ENCODE peak calls at places on chromosome 15, in nine cellular contexts. F, L, V, X, R, O, D, J and K are unnamed samples.

GRCh38 chr15:90893175-90894090 is 9.1 kb downstream of the FES start:
- DNase-seq in F (no peak), L (peak; percentile 70), V (no peak), X (no peak), R (no peak), O (no peak), D (no peak), J (no peak), K (no peak)

GRCh38 chr15:93987068-93987467 is 244.3 kb upstream of the MCTP2 start:
- DNase-seq in F (no peak), L (no peak), V (no peak), X (no peak), R (no peak), O (no peak), D (no peak), J (no peak), K (no peak)

GRCh38 chr15:82894971-82895520 is 57.5 kb downstream of the HOMER2 start:
- DNase-seq in F (no peak), L (no peak), V (no peak), X (no peak), R (peak; percentile 45), O (no peak), D (no peak), J (no peak), K (no peak)

GRCh38 chr15:39591896-39592315 is 11.0 kb downstream of the THBS1 start:
- DNase-seq in F (no peak), L (no peak), V (no peak), X (no peak), R (no peak), O (no peak), D (no peak), J (no peak), K (no peak)

GRCh38 chr15:90419738-90420487 is 31.9 kb downstream of the IQGAP1 start:
- DNase-seq in F (no peak), L (no peak), V (no peak), X (no peak), R (no peak), O (no peak), D (no peak), J (no peak), K (no peak)

GRCh38 chr15:36938131-36938530 is 162.2 kb downstream of the MEIS2 start:
- DNase-seq in F (no peak), L (no peak), V (no peak), X (no peak), R (no peak), O (no peak), D (no peak), J (no peak), K (no peak)

GRCh38 chr15:70061086-70061370 is 36.7 kb downstream of the TLE3 start:
- DNase-seq in F (no peak), L (no peak), V (no peak), X (no peak), R (peak; percentile 53), O (no peak), D (no peak), J (no peak), K (no peak)

GRCh38 chr15:68421798-68422402 is 10.1 kb downstream of the ITGA11 start:
- DNase-seq in F (no peak), L (no peak), V (no peak), X (no peak), R (no peak), O (no peak), D (no peak), J (no peak), K (peak; percentile 87)

GRCh38 chr15:97346221-97346620 is 614.3 kb upstream of the ARRDC4 start:
- DNase-seq in F (no peak), L (no peak), V (no peak), X (no peak), R (no peak), O (no peak), D (no peak), J (no peak), K (no peak)

GRCh38 chr15:71598741-71599140 is 211.6 kb upstream of the NR2E3 start:
- DNase-seq in F (no peak), L (no peak), V (no peak), X (no peak), R (no peak), O (no peak), D (no peak), J (no peak), K (no peak)

GRCh38 chr15:40957041-40957555 is 3.8 kb downstream of the CHAC1 start:
- DNase-seq in F (no peak), L (no peak), V (no peak), X (no peak), R (no peak), O (no peak), D (no peak), J (peak; percentile 11), K (no peak)

GRCh38 chr15:90044916-90045371 is 43.8 kb downstream of the ZNF710 start:
- DNase-seq in F (no peak), L (no peak), V (no peak), X (no peak), R (no peak), O (no peak), D (no peak), J (no peak), K (no peak)

GRCh38 chr15:32844118-32844711 is 126.4 kb downstream of the GREM1 start:
- DNase-seq in F (no peak), L (no peak), V (no peak), X (no peak), R (peak; percentile 28), O (no peak), D (no peak), J (no peak), K (no peak)

GRCh38 chr15:67000896-67001295 is 64.5 kb upstream of the SMAD3 start:
- DNase-seq in F (no peak), L (no peak), V (no peak), X (no peak), R (no peak), O (no peak), D (peak; percentile 78), J (no peak), K (no peak)

GRCh38 chr15:68415501-68416157 is 16.3 kb downstream of the ITGA11 start:
- DNase-seq in F (no peak), L (no peak), V (no peak), X (no peak), R (no peak), O (no peak), D (peak; percentile 91), J (peak; percentile 49), K (peak; percentile 43)

GRCh38 chr15:26702381-26702780 is 70.5 kb downstream of the GABRB3 start:
- DNase-seq in F (no peak), L (no peak), V (no peak), X (no peak), R (no peak), O (no peak), D (no peak), J (no peak), K (no peak)

GRCh38 chr15:53753813-53754212 is 5.7 kb downstream of the WDR72 start:
- DNase-seq in F (no peak), L (no peak), V (no peak), X (no peak), R (no peak), O (no peak), D (no peak), J (no peak), K (no peak)

GRCh38 chr15:39028069-39028468 is 463.5 kb upstream of the RASGRP1 start:
- DNase-seq in F (no peak), L (no peak), V (no peak), X (peak; percentile 12), R (no peak), O (no peak), D (no peak), J (peak; percentile 46), K (no peak)

GRCh38 chr15:74400915-74401757 is 32.6 kb downstream of the SEMA7A start:
- DNase-seq in F (no peak), L (no peak), V (peak; percentile 58), X (no peak), R (no peak), O (no peak), D (no peak), J (no peak), K (no peak)
- H3K4me1 ChIP-seq in F (peaks cover 14% of the 10 kb centered on the region), L (no peaks in the 10 kb centered on the region), V (peaks cover 55% of the 10 kb centered on the region), X (no peaks in the 10 kb centered on the region), R (peaks cover 17% of the 10 kb centered on the region), O (peaks cover 14% of the 10 kb centered on the region), D (no peaks in the 10 kb centered on the region), J (peaks cover 13% of the 10 kb centered on the region), K (no peaks in the 10 kb centered on the region)

DNA sequence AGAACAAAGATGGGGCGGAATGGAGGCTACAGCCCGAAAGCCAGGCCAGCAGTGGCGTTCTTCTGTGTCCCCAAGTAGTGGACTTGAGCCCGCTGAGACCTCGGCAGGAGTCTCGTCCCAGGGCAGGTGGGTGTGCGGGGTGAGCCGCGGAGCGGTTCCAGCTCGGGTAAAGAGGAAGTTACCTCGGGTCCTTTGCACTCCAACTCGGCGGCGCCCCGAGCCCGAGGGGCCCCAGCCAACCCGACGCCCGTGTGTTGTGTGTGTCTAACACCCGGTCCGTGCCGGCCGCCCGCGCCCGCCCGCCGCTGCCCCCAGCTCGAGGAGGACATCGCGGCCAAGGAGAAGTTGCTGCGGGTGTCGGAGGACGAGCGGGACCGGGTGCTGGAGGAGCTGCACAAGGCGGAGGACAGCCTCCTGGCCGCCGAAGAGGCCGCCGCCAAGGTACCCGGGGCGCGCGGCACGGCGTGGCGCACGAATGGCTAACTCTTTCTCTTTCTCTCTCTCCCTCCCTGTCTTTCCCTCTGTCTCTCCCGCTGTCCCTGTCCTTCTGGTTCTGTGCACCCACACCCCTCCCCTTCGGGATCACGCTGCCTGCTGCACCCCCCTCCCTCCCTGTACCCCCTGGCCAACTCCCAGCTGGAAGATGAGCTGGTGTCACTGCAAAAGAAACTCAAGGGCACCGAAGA is 987 bp downstream of the TPM1 start:
- DNase-seq in F (no peak), L (peak; percentile 74), V (no peak), X (no peak), R (no peak), O (peak; percentile 76), D (no peak), J (peak; percentile 62), K (no peak)
- H3K4me3 ChIP-seq in F (peak overlapping the region; percentile 68), L (peak overlapping the region; percentile 99), V (peak overlapping the region; percentile 59), X (peak overlapping the region; percentile 94), R (peak overlapping the region; percentile 96), O (peak overlapping the region; percentile 63), D (peak overlapping the region; percentile 70), J (peak overlapping the region; percentile 83), K (peak overlapping the region; percentile 77)

DNA sequence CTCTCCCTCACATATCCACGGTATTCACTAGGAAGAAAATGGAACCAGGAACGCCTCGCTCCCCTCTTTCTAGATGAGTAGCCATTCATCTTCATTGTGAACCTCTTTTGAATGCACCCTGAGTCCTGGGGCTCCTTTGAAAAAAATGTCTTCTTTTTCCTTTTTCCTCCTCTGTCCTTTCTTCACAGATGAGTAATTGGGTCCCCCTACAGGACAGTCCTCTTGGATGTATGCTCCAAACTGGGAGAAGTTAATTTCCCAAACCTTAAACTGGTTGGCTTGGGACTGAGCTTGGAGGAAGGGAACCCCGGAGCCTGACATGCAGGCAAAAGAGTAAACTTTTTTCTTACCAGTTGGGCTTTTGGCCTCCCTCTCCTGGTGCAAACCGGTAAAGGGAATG is 108.8 kb downstream of the DPH6 start:
- DNase-seq in F (no peak), L (no peak), V (no peak), X (no peak), R (no peak), O (no peak), D (no peak), J (no peak), K (no peak)
- TF ChIP-seq CTCF in F (no peak), L (no peak), V (no peak), X (peak; percentile 18), R (peak; percentile 14), O (no peak), D (no peak), J (no peak), K (no peak)

DNA sequence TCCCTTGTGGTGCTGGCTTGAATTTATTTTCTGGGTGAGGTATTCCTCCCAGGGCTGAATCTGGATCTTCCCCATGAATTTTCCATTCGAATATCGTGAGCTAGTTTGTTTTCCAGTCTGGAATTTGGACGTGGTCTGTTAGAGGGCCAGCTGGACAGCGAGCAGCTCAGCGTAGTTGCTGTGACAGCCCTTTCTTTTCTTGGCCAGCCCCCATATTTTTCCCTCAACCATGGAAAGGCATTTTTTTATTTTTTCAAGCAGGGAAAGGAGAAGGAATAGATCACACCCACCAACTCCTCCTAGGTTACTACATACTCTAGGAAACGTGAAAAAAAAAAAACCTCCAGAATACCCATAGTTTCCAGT is 152.0 kb downstream of the KLHL25 start:
- DNase-seq in F (no peak), L (no peak), V (no peak), X (no peak), R (peak; percentile 15), O (no peak), D (no peak), J (peak; percentile 81), K (no peak)
- H3K4me1 ChIP-seq in F (peaks cover 22% of the 10 kb centered on the region), L (peaks cover 14% of the 10 kb centered on the region), V (peaks cover 3% of the 10 kb centered on the region), X (no peaks in the 10 kb centered on the region), R (peaks cover 10% of the 10 kb centered on the region), O (peaks cover 57% of the 10 kb centered on the region), D (peaks cover 92% of the 10 kb centered on the region), J (peaks cover 72% of the 10 kb centered on the region), K (peaks cover 59% of the 10 kb centered on the region)